ENCODE peak calls at places on chromosome 21, in four cellular contexts. J is body of pancreas, O is stomach, R is Panc1. K is an unnamed sample.
A peak's percentile ranks its signal among the peaks of the same experiment; 100 is the strongest.

GRCh38 chr21:37793660-37794059 is 122.6 kb downstream of the KCNJ6 start:
- DNase-seq in J (no peak), O (no peak), R (no peak), K (no peak)

GRCh38 chr21:26116456-26117011 is 54.0 kb downstream of the APP start:
- DNase-seq in J (peak; percentile 52), O (no peak), R (no peak), K (no peak)

GRCh38 chr21:39625211-39625895 is 12.6 kb downstream of the B3GALT5 start:
- DNase-seq in J (no peak), O (no peak), R (no peak), K (no peak)

GRCh38 chr21:29715089-29715488 is 224.7 kb downstream of the GRIK1 start:
- DNase-seq in J (no peak), O (no peak), R (no peak), K (no peak)

GRCh38 chr21:21897275-21897883 is 899.2 kb downstream of the NCAM2 start:
- DNase-seq in J (peak; percentile 40), O (no peak), R (no peak), K (peak; percentile 69)

GRCh38 chr21:17793675-17794123 is 25.5 kb downstream of the C21orf91 start:
- DNase-seq in J (no peak), O (no peak), R (no peak), K (no peak)

GRCh38 chr21:38797470-38797869 is 8.3 kb upstream of the ETS2 start:
- DNase-seq in J (no peak), O (no peak), R (no peak), K (no peak)

GRCh38 chr21:39660596-39660995 is 47.9 kb downstream of the B3GALT5 start:
- DNase-seq in J (peak; percentile 61), O (no peak), R (no peak), K (peak; percentile 43)

GRCh38 chr21:24840287-24840686 is 767.0 kb downstream of the MRPL39 start:
- DNase-seq in J (no peak), O (no peak), R (no peak), K (no peak)

GRCh38 chr21:16305686-16306085 is 575.9 kb downstream of the USP25 start:
- DNase-seq in J (no peak), O (no peak), R (no peak), K (no peak)

GRCh38 chr21:26840206-26840605 is 5.0 kb downstream of the ADAMTS1 start:
- DNase-seq in J (no peak), O (no peak), R (no peak), K (no peak)

GRCh38 chr21:28885853-28886177 is 106.9 kb downstream of the LTN1 start:
- DNase-seq in J (no peak), O (no peak), R (no peak), K (no peak)

GRCh38 chr21:46443910-46444309 is 14.8 kb upstream of the DIP2A start:
- DNase-seq in J (no peak), O (no peak), R (no peak), K (no peak)

GRCh38 chr21:38272215-38272614 is 15.4 kb downstream of the KCNJ15 start:
- DNase-seq in J (no peak), O (no peak), R (no peak), K (peak; percentile 34)

GRCh38 chr21:28821276-28822063 is 171.2 kb downstream of the LTN1 start:
- DNase-seq in J (no peak), O (no peak), R (no peak), K (no peak)

GRCh38 chr21:45366476-45366875 is 38.5 kb upstream of the COL18A1 start:
- DNase-seq in J (no peak), O (no peak), R (no peak), K (no peak)

GRCh38 chr21:45366931-45367401 is 38.0 kb upstream of the COL18A1 start:
- DNase-seq in J (peak; percentile 65), O (peak; percentile 50), R (no peak), K (no peak)

GRCh38 chr21:45365186-45365607 is 39.8 kb upstream of the COL18A1 start:
- DNase-seq in J (no peak), O (no peak), R (no peak), K (no peak)

GRCh38 chr21:45364464-45365185 is 40.3 kb upstream of the COL18A1 start:
- DNase-seq in J (peak; percentile 52), O (no peak), R (no peak), K (no peak)

DNA sequence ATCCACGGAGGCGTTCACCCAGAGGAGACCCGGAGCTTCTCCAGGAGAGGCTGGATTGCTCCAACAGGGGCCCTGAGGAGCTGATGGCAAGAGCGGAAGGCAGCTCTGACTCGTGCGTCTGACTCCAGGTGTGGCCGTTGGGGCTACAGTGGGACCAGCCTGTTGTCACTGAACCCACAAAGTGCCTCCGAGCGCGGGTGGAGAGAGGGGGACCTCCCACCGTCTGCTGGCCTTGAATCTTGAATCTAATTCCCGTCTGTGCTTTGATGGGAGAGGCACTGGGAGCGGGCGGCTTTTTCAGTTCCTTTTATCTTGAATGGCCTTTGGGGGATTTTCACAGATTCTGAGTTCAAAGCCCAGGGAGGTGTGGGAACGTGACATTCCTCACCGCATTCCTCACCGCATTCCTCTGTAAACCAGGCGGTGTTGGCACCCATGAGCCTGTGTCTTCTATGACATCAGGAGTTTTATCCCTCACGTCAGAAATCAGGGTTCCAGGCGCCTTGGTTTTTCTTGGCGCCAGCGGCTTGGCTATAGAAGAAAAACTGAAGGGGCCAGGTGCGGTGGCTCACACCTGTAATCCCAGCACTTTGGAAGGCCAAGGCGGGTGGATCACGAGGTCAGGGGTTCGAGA is 39.2 kb upstream of the COL18A1 start:
- DNase-seq in J (peak; percentile 67), O (no peak), R (no peak), K (no peak)
- H3K27ac ChIP-seq in J (peak overlapping the region; percentile 96), O (peak overlapping the region; percentile 96), R (peak overlapping the region; percentile 93), K (no peak overlapping the region)

DNA sequence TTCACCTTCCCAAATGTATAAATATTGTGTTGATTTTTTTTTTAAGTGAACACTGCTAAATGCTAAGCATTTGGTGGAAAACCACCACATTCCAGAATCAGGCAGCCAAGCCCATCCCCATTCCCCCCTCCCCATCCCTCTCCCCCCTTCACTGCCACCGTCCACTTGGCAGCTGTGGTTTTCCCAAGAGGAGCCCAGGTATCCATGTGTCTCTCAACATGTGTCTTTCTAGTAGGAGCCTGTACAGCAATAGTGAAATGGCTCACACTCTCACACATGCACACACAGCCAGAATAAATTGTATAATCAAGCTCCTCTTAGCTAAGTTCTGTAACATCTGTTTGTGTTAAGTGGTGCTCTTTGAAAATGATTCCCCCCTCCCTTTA is 43.1 kb downstream of the BACE2 start:
- DNase-seq in J (no peak), O (no peak), R (no peak), K (no peak)
- H3K27ac ChIP-seq in J (no peak overlapping the region), O (no peak overlapping the region), R (no peak overlapping the region), K (no peak overlapping the region)

GRCh38 chr21:35428927-35429326 is 379.8 kb upstream of the RUNX1 start:
- DNase-seq in J (no peak), O (no peak), R (no peak), K (no peak)
- H3K27ac ChIP-seq in J (no peak overlapping the region), O (peak overlapping the region; percentile 38), R (no peak overlapping the region), K (no peak overlapping the region)

GRCh38 chr21:34567574-34567973 is 47.3 kb downstream of the RCAN1 start:
- DNase-seq in J (no peak), O (no peak), R (no peak), K (no peak)
- H3K27ac ChIP-seq in J (no peak overlapping the region), O (no peak overlapping the region), R (no peak overlapping the region), K (no peak overlapping the region)

DNA sequence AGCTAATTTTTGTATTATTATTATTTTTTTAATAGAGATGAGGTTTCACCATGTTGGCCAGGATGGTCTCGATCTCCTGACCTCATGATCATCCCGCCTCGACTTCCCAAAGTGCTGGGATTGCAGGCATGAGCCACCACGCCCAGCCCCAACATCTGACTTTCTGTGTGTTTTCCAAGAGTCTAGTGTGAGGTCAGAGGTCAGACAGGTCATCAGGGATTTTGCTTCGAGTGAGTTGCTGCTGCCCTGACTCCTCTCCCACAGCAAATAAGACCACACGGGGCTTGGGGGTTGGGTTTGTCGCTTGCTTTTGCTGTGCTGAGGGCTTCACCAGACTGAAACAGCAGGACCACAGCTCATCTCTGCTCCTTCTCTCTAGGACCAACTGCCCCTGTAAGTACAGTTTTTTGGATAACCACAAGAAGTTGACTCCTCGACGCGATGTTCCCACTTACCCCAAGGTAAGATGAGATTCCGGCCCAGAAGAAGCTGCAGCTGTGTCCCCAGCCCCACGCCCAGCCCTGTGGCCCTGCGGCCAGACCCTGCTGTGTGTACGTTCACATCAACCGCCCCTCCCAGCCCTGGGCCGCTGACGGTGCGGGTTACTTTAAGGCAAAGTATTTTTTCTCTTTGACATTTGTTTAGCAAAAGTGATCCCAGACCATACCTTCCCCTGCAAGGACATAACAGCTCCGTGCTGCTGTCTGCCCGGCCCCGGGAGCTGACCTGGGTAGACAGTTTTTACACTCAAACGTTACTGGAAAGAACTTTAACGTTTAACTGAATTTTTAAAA is 97.5 kb downstream of the PDE9A start:
- DNase-seq in J (no peak), O (no peak), R (no peak), K (no peak)
- H3K27ac ChIP-seq in J (no peak overlapping the region), O (peak overlapping the region; percentile 23), R (no peak overlapping the region), K (no peak overlapping the region)

GRCh38 chr21:40835179-40835694 is 11.7 kb downstream of the DSCAM start:
- DNase-seq in J (no peak), O (no peak), R (no peak), K (no peak)

GRCh38 chr21:40829308-40829707 is 17.6 kb downstream of the DSCAM start:
- DNase-seq in J (no peak), O (no peak), R (no peak), K (no peak)

GRCh38 chr21:40830836-40831235 is 16.1 kb downstream of the DSCAM start:
- DNase-seq in J (no peak), O (no peak), R (no peak), K (no peak)

GRCh38 chr21:40829791-40830190 is 17.2 kb downstream of the DSCAM start:
- DNase-seq in J (no peak), O (no peak), R (no peak), K (no peak)

DNA sequence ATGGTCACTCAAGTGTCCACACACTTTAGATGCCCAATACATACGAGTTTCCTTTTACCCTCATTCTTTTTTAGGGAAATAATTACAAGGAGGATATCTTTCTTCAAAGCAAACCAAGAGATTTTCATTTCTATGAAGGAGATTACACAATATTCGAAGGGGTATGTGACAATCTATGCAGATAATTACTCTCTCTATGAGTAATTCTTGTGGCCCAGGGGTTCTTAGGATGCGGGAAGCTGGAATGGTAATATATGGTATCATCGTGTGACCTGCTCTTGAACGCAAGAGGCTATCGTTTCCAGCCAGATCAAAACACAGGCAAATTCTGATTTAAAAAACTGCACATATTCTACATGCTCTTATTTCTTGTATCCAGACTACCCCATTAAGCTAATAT is 14.6 kb downstream of the DSCAM start:
- DNase-seq in J (no peak), O (no peak), R (no peak), K (no peak)
- H3K27ac ChIP-seq in J (no peak overlapping the region), O (no peak overlapping the region), R (no peak overlapping the region), K (no peak overlapping the region)

GRCh38 chr21:32463367-32463766 is 50.9 kb downstream of the EVA1C start:
- DNase-seq in J (no peak), O (no peak), R (no peak), K (no peak)
- H3K27ac ChIP-seq in J (peak overlapping the region; percentile 28), O (peak overlapping the region; percentile 41), R (no peak overlapping the region), K (peak overlapping the region; percentile 69)